ENCODE peak calls at places on chromosomes 4 and X, in seven cellular contexts. One of them, this sample, is unnamed.

GRCh38 chrX:130395341-130395740 is 6.4 kb upstream of the RBMX2 start:
- DNase-seq in A549: no peak
- DNase-seq in AG04450: no peak
- DNase-seq in retinal pigment epithelial cell: no peak
- DNase-seq in ascending aorta: no peak
- DNase-seq in sigmoid colon: no peak
- DNase-seq in MM.1S: no peak
- DNase-seq in this sample: no peak

GRCh38 chrX:28347526-28347925 is 239.7 kb upstream of the IL1RAPL1 start:
- DNase-seq in A549: no peak
- DNase-seq in AG04450: no peak
- DNase-seq in retinal pigment epithelial cell: no peak
- DNase-seq in ascending aorta: no peak
- DNase-seq in sigmoid colon: no peak
- DNase-seq in MM.1S: no peak
- DNase-seq in this sample: no peak

GRCh38 chr4:149987330-149987751 is 90.9 kb upstream of the DCLK2 start:
- DNase-seq in A549: no peak
- DNase-seq in AG04450: no peak
- DNase-seq in retinal pigment epithelial cell: no peak
- DNase-seq in ascending aorta: no peak
- DNase-seq in sigmoid colon: no peak
- DNase-seq in MM.1S: no peak
- DNase-seq in this sample: no peak

GRCh38 chr4:76035799-76036389 is at the start of gene CXCL11:
- DNase-seq in A549: no peak
- DNase-seq in AG04450: no peak
- DNase-seq in retinal pigment epithelial cell: no peak
- DNase-seq in ascending aorta: no peak
- DNase-seq in sigmoid colon: no peak
- DNase-seq in MM.1S: no peak
- DNase-seq in this sample: no peak

GRCh38 chrX:111254896-111255693 is 15.2 kb downstream of the CAPN6 start:
- DNase-seq in A549: no peak
- DNase-seq in AG04450: no peak
- DNase-seq in retinal pigment epithelial cell: no peak
- DNase-seq in ascending aorta: no peak
- DNase-seq in sigmoid colon: no peak
- DNase-seq in MM.1S: no peak
- DNase-seq in this sample: no peak

GRCh38 chrX:53241558-53241957 is 16.6 kb upstream of the KDM5C start:
- DNase-seq in A549: no peak
- DNase-seq in AG04450: no peak
- DNase-seq in retinal pigment epithelial cell: no peak
- DNase-seq in ascending aorta: no peak
- DNase-seq in sigmoid colon: no peak
- DNase-seq in MM.1S: no peak
- DNase-seq in this sample: no peak

GRCh38 chrX:80331285-80331684 is 89.0 kb upstream of the TENT5D start:
- DNase-seq in A549: no peak
- DNase-seq in AG04450: no peak
- DNase-seq in retinal pigment epithelial cell: no peak
- DNase-seq in ascending aorta: no peak
- DNase-seq in sigmoid colon: no peak
- DNase-seq in MM.1S: no peak
- DNase-seq in this sample: no peak

GRCh38 chrX:133698298-133698697 is 283.0 kb upstream of the GPC4 start:
- DNase-seq in A549: no peak
- DNase-seq in AG04450: peak; percentile 4
- DNase-seq in retinal pigment epithelial cell: no peak
- DNase-seq in ascending aorta: no peak
- DNase-seq in sigmoid colon: no peak
- DNase-seq in MM.1S: no peak
- DNase-seq in this sample: peak; percentile 38

GRCh38 chrX:54641530-54641929 is 111.5 kb downstream of the GNL3L start:
- DNase-seq in A549: no peak
- DNase-seq in AG04450: no peak
- DNase-seq in retinal pigment epithelial cell: no peak
- DNase-seq in ascending aorta: no peak
- DNase-seq in sigmoid colon: no peak
- DNase-seq in MM.1S: no peak
- DNase-seq in this sample: no peak

GRCh38 chrX:41542151-41542935 is 95.2 kb downstream of the NYX start:
- DNase-seq in A549: no peak
- DNase-seq in AG04450: no peak
- DNase-seq in retinal pigment epithelial cell: no peak
- DNase-seq in ascending aorta: no peak
- DNase-seq in sigmoid colon: no peak
- DNase-seq in MM.1S: no peak
- DNase-seq in this sample: no peak

GRCh38 chr4:17447056-17447455 is 64.8 kb downstream of the QDPR start:
- DNase-seq in A549: no peak
- DNase-seq in AG04450: peak; percentile 3
- DNase-seq in retinal pigment epithelial cell: no peak
- DNase-seq in ascending aorta: no peak
- DNase-seq in sigmoid colon: no peak
- DNase-seq in MM.1S: no peak
- DNase-seq in this sample: no peak

GRCh38 chr4:23614284-23614892 is 275.5 kb downstream of the PPARGC1A start:
- DNase-seq in A549: peak; percentile 62
- DNase-seq in AG04450: no peak
- DNase-seq in retinal pigment epithelial cell: peak; percentile 24
- DNase-seq in ascending aorta: no peak
- DNase-seq in sigmoid colon: no peak
- DNase-seq in MM.1S: peak; percentile 75
- DNase-seq in this sample: peak; percentile 39

GRCh38 chrX:17022205-17022604 is 75.7 kb downstream of the REPS2 start:
- DNase-seq in A549: no peak
- DNase-seq in AG04450: peak; percentile 24
- DNase-seq in retinal pigment epithelial cell: peak; percentile 50
- DNase-seq in ascending aorta: no peak
- DNase-seq in sigmoid colon: no peak
- DNase-seq in MM.1S: no peak
- DNase-seq in this sample: no peak

GRCh38 chrX:140572724-140573123 is 67.9 kb upstream of the SOX3 start:
- DNase-seq in A549: peak; percentile 51
- DNase-seq in AG04450: no peak
- DNase-seq in retinal pigment epithelial cell: no peak
- DNase-seq in ascending aorta: no peak
- DNase-seq in sigmoid colon: no peak
- DNase-seq in MM.1S: peak; percentile 49
- DNase-seq in this sample: peak; percentile 20

GRCh38 chrX:108795240-108795639 is 58.9 kb upstream of the IRS4 start:
- DNase-seq in A549: no peak
- DNase-seq in AG04450: no peak
- DNase-seq in retinal pigment epithelial cell: no peak
- DNase-seq in ascending aorta: no peak
- DNase-seq in sigmoid colon: no peak
- DNase-seq in MM.1S: no peak
- DNase-seq in this sample: no peak

GRCh38 chrX:40526412-40526811 is 54.4 kb upstream of the ATP6AP2 start:
- DNase-seq in A549: no peak
- DNase-seq in AG04450: no peak
- DNase-seq in retinal pigment epithelial cell: no peak
- DNase-seq in ascending aorta: no peak
- DNase-seq in sigmoid colon: no peak
- DNase-seq in MM.1S: no peak
- DNase-seq in this sample: no peak

GRCh38 chrX:38948046-38948445 is 146.8 kb downstream of the MID1IP1 start:
- DNase-seq in A549: no peak
- DNase-seq in AG04450: no peak
- DNase-seq in retinal pigment epithelial cell: no peak
- DNase-seq in ascending aorta: no peak
- DNase-seq in sigmoid colon: no peak
- DNase-seq in MM.1S: no peak
- DNase-seq in this sample: no peak

GRCh38 chrX:30973784-30974427 is 84.9 kb upstream of the TAB3 start:
- DNase-seq in A549: no peak
- DNase-seq in AG04450: no peak
- DNase-seq in retinal pigment epithelial cell: no peak
- DNase-seq in ascending aorta: no peak
- DNase-seq in sigmoid colon: no peak
- DNase-seq in MM.1S: no peak
- DNase-seq in this sample: peak; percentile 55

DNA sequence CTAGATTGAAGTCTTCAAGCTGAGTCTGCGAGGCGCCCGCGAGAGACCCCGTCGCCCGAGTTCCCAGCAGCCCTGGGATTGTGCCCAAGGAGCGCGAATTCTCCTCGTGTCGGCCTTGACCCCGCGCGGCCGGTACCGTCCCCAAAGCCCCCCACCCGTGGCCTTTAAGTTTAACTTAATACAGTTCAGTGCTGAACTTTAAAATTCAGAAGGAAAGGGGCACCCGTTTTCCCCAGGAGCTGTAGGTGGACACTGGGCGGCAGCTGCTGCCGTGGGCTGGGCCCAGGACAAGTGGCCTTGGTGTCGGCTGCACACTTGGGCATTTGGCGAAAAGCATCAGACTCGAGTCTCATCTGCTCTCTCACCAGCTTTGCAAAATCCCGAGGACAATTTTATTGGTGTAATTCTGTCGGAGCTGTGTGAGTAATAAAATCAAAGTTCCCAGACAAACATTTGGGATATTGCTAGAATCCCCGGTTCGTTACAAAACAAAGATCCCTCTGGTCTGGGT is 634 bp downstream of the CWH43 start:
- DNase-seq in A549: no peak
- DNase-seq in AG04450: no peak
- DNase-seq in retinal pigment epithelial cell: no peak
- DNase-seq in ascending aorta: no peak
- DNase-seq in sigmoid colon: no peak
- DNase-seq in MM.1S: no peak
- DNase-seq in this sample: no peak
- H3K4me3 ChIP-seq in A549: no peak overlapping the region
- H3K4me3 ChIP-seq in AG04450: no peak overlapping the region
- H3K4me3 ChIP-seq in retinal pigment epithelial cell: no peak overlapping the region
- H3K4me3 ChIP-seq in ascending aorta: no peak overlapping the region
- H3K4me3 ChIP-seq in sigmoid colon: no peak overlapping the region
- H3K4me3 ChIP-seq in MM.1S: no peak overlapping the region
- H3K4me3 ChIP-seq in this sample: no peak overlapping the region

DNA sequence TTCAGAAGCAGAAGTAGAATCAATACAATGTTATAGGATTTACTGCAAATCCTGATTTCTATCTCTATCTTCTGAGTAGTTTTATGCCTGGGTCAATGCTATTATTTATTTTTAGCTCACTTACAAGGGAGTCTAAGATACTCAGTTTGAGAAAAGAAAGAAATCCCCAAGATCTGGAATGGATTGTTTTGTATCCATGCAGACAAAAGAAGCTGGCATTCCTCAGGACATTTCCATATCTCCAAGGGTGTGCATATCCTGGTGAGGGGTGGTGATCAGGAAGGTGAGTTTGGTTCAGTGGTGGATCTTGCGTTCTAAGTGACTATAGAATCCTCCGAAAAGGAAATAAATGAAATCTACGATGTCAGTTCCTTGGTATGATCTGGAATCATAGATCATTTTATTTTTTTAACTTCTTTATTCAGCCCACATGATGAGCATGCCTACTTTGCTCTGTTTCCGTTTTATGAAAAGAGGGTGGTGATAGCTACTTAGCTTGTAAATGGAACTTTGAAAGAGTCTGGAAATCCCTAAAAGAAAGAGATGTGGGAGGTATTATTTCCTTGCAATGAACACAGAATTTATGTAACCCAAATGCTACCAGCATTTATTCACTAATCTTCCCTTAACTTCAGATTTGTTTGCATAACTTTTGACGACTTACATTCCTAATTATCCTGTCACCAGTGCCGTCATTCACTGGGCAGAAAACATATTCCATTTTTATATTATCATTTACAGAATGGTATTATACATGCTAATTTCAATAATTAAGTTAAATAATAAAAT is 81.1 kb upstream of the RAPGEF2 start:
- DNase-seq in A549: no peak
- DNase-seq in AG04450: no peak
- DNase-seq in retinal pigment epithelial cell: no peak
- DNase-seq in ascending aorta: no peak
- DNase-seq in sigmoid colon: no peak
- DNase-seq in MM.1S: no peak
- DNase-seq in this sample: no peak
- H3K4me3 ChIP-seq in A549: no peak overlapping the region
- H3K4me3 ChIP-seq in AG04450: no peak overlapping the region
- H3K4me3 ChIP-seq in retinal pigment epithelial cell: no peak overlapping the region
- H3K4me3 ChIP-seq in ascending aorta: no peak overlapping the region
- H3K4me3 ChIP-seq in sigmoid colon: no peak overlapping the region
- H3K4me3 ChIP-seq in MM.1S: no peak overlapping the region
- H3K4me3 ChIP-seq in this sample: no peak overlapping the region

GRCh38 chr4:5034206-5034605 is 14.9 kb upstream of the CYTL1 start:
- DNase-seq in A549: no peak
- DNase-seq in AG04450: no peak
- DNase-seq in retinal pigment epithelial cell: no peak
- DNase-seq in ascending aorta: no peak
- DNase-seq in sigmoid colon: no peak
- DNase-seq in MM.1S: no peak
- DNase-seq in this sample: no peak

GRCh38 chr4:5033266-5033945 is 14.1 kb upstream of the CYTL1 start:
- DNase-seq in A549: no peak
- DNase-seq in AG04450: no peak
- DNase-seq in retinal pigment epithelial cell: no peak
- DNase-seq in ascending aorta: no peak
- DNase-seq in sigmoid colon: no peak
- DNase-seq in MM.1S: no peak
- DNase-seq in this sample: peak; percentile 85

GRCh38 chr4:5030927-5031326 is 11.7 kb upstream of the CYTL1 start:
- DNase-seq in A549: no peak
- DNase-seq in AG04450: no peak
- DNase-seq in retinal pigment epithelial cell: no peak
- DNase-seq in ascending aorta: no peak
- DNase-seq in sigmoid colon: no peak
- DNase-seq in MM.1S: no peak
- DNase-seq in this sample: no peak

GRCh38 chr4:5030152-5030668 is 11.0 kb upstream of the CYTL1 start:
- DNase-seq in A549: no peak
- DNase-seq in AG04450: no peak
- DNase-seq in retinal pigment epithelial cell: no peak
- DNase-seq in ascending aorta: no peak
- DNase-seq in sigmoid colon: no peak
- DNase-seq in MM.1S: no peak
- DNase-seq in this sample: no peak

GRCh38 chr4:5032825-5033224 is 13.6 kb upstream of the CYTL1 start:
- DNase-seq in A549: no peak
- DNase-seq in AG04450: no peak
- DNase-seq in retinal pigment epithelial cell: no peak
- DNase-seq in ascending aorta: no peak
- DNase-seq in sigmoid colon: no peak
- DNase-seq in MM.1S: no peak
- DNase-seq in this sample: no peak
- H3K4me3 ChIP-seq in A549: no peak overlapping the region
- H3K4me3 ChIP-seq in AG04450: no peak overlapping the region
- H3K4me3 ChIP-seq in retinal pigment epithelial cell: no peak overlapping the region
- H3K4me3 ChIP-seq in ascending aorta: no peak overlapping the region
- H3K4me3 ChIP-seq in sigmoid colon: no peak overlapping the region
- H3K4me3 ChIP-seq in MM.1S: no peak overlapping the region
- H3K4me3 ChIP-seq in this sample: no peak overlapping the region

DNA sequence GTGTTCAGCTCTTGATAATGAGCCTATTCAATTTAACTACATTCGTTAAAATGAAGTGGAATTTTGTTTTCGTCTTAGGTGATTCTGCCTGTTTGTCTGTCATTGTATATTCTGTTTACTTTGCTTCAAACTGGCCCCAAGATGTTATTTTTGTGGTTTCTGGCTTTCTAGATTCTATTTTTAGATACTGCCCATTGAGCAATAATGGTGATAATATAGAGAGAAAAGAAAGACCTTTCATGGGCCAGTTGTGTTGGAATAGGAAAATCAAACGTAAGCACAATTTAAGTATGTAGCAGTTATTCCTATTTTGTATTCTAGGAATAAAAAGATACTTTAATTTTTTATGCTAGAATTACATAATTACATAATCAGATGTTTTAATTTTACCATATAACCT is 4.0 kb downstream of the CDKN2AIP start:
- DNase-seq in A549: no peak
- DNase-seq in AG04450: no peak
- DNase-seq in retinal pigment epithelial cell: no peak
- DNase-seq in ascending aorta: no peak
- DNase-seq in sigmoid colon: no peak
- DNase-seq in MM.1S: no peak
- DNase-seq in this sample: no peak
- H3K4me3 ChIP-seq in A549: no peak overlapping the region
- H3K4me3 ChIP-seq in AG04450: no peak overlapping the region
- H3K4me3 ChIP-seq in retinal pigment epithelial cell: no peak overlapping the region
- H3K4me3 ChIP-seq in ascending aorta: no peak overlapping the region
- H3K4me3 ChIP-seq in sigmoid colon: no peak overlapping the region
- H3K4me3 ChIP-seq in MM.1S: no peak overlapping the region
- H3K4me3 ChIP-seq in this sample: no peak overlapping the region